ENCODE peak calls at places on chromosomes 5 and 9, in four cellular contexts. One of them, this sample, is unnamed.
A peak's percentile ranks its signal among the peaks of the same experiment; 100 is the strongest.

GRCh38 chr5:29085142-29085541 is 2046.8 kb upstream of the CDH9 start:
- DNase-seq in K562: no peak
- DNase-seq in GM12878: no peak
- DNase-seq in A549: no peak
- DNase-seq in this sample: no peak

GRCh38 chr5:78586251-78586650 is 62.3 kb downstream of the LHFPL2 start:
- DNase-seq in A549: peak; percentile 33
- DNase-seq in GM12878: no peak
- DNase-seq in K562: peak; percentile 41
- DNase-seq in this sample: peak; percentile 100

GRCh38 chr9:130213898-130214761 is 41.9 kb downstream of the NCS1 start:
- DNase-seq in K562: peak; percentile 80
- DNase-seq in A549: no peak
- DNase-seq in GM12878: no peak
- DNase-seq in this sample: peak; percentile 31

GRCh38 chr5:76111510-76112174 is 28.5 kb downstream of the SV2C start:
- DNase-seq in K562: no peak
- DNase-seq in A549: no peak
- DNase-seq in GM12878: no peak
- DNase-seq in this sample: no peak

GRCh38 chr5:178248750-178249149 is 16.1 kb upstream of the PHYKPL start:
- DNase-seq in GM12878: no peak
- DNase-seq in K562: no peak
- DNase-seq in A549: no peak
- DNase-seq in this sample: no peak

GRCh38 chr9:124045076-124045829 is 33.7 kb downstream of the LHX2 start:
- DNase-seq in A549: no peak
- DNase-seq in GM12878: no peak
- DNase-seq in K562: peak; percentile 36
- DNase-seq in this sample: peak; percentile 22

GRCh38 chr5:123174916-123175481 is 86.0 kb downstream of the PRDM6 start:
- DNase-seq in GM12878: no peak
- DNase-seq in K562: no peak
- DNase-seq in A549: no peak
- DNase-seq in this sample: no peak

GRCh38 chr5:87079219-87079618 is 188.5 kb upstream of the RASA1 start:
- DNase-seq in GM12878: no peak
- DNase-seq in K562: peak; percentile 57
- DNase-seq in A549: no peak
- DNase-seq in this sample: no peak

GRCh38 chr5:65809817-65810531 is 88.0 kb downstream of the NLN start:
- DNase-seq in A549: peak; percentile 6
- DNase-seq in GM12878: no peak
- DNase-seq in K562: peak; percentile 42
- DNase-seq in this sample: peak; percentile 62

GRCh38 chr5:63055421-63055820 is 476.8 kb downstream of the LRRC70 start:
- DNase-seq in K562: peak; percentile 17
- DNase-seq in GM12878: no peak
- DNase-seq in A549: peak; percentile 60
- DNase-seq in this sample: no peak

GRCh38 chr9:110950041-110950645 is 88.1 kb downstream of the LPAR1 start:
- DNase-seq in GM12878: no peak
- DNase-seq in A549: no peak
- DNase-seq in K562: no peak
- DNase-seq in this sample: peak; percentile 61

GRCh38 chr9:133119461-133120342 is 1.3 kb downstream of the RALGDS start:
- DNase-seq in GM12878: no peak
- DNase-seq in K562: no peak
- DNase-seq in A549: no peak
- DNase-seq in this sample: peak; percentile 4

GRCh38 chr5:157172408-157172807 is 6.3 kb upstream of the GARIN3 start:
- DNase-seq in GM12878: peak; percentile 98
- DNase-seq in A549: no peak
- DNase-seq in K562: no peak
- DNase-seq in this sample: no peak

GRCh38 chr9:134895849-134896833 is 15.5 kb downstream of the FCN2 start:
- DNase-seq in GM12878: no peak
- DNase-seq in K562: peak; percentile 14
- DNase-seq in A549: peak; percentile 76
- DNase-seq in this sample: peak; percentile 75

GRCh38 chr5:1101991-1102713 is 9.7 kb downstream of the SLC12A7 start:
- DNase-seq in K562: peak; percentile 41
- DNase-seq in A549: no peak
- DNase-seq in GM12878: no peak
- DNase-seq in this sample: peak; percentile 18

GRCh38 chr9:71368157-71368556 is 246.7 kb upstream of the TRPM3 start:
- DNase-seq in A549: no peak
- DNase-seq in K562: no peak
- DNase-seq in GM12878: no peak
- DNase-seq in this sample: no peak

GRCh38 chr5:116766470-116766947 is 191.9 kb upstream of the SEMA6A start:
- DNase-seq in GM12878: peak; percentile 70
- DNase-seq in K562: peak; percentile 31
- DNase-seq in A549: peak; percentile 67
- DNase-seq in this sample: no peak

GRCh38 chr5:32000726-32001125 is 173.4 kb downstream of the GOLPH3 start:
- DNase-seq in A549: no peak
- DNase-seq in K562: no peak
- DNase-seq in GM12878: no peak
- DNase-seq in this sample: no peak

GRCh38 chr5:9494321-9494720 is 51.6 kb downstream of the SEMA5A start:
- DNase-seq in A549: no peak
- DNase-seq in K562: no peak
- DNase-seq in GM12878: no peak
- DNase-seq in this sample: no peak
- TF ChIP-seq SMC3 in A549: no peak
- TF ChIP-seq SMC3 in K562: no peak
- TF ChIP-seq SMC3 in GM12878: no peak
- TF ChIP-seq SMC3 in this sample: no peak

DNA sequence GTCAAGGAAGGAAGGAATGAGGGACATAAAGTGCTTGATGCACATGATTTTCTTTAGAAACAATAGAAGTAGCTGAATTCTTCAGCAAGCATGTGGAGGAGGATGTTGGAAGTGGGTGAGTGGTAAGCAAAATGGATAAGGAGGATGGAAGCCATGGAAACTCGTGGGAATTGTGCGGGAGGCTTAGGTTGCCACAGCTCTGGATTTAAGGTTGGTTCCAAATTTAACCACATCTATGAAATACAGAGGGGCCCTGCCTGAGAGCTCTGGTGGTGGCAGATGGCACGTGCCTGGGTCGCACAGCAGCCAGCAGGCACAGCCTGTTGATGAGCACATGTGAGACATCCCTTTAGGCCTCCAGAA is 284.7 kb downstream of the SMARCA2 start:
- DNase-seq in K562: no peak
- DNase-seq in A549: no peak
- DNase-seq in GM12878: no peak
- DNase-seq in this sample: no peak
- TF ChIP-seq SMC3 in K562: no peak
- TF ChIP-seq SMC3 in A549: no peak
- TF ChIP-seq SMC3 in GM12878: no peak
- TF ChIP-seq SMC3 in this sample: no peak

GRCh38 chr9:107587175-107587963 is 97.8 kb upstream of the KLF4 start:
- DNase-seq in GM12878: no peak
- DNase-seq in A549: no peak
- DNase-seq in K562: no peak
- DNase-seq in this sample: no peak
- TF ChIP-seq SMC3 in GM12878: no peak
- TF ChIP-seq SMC3 in A549: no peak
- TF ChIP-seq SMC3 in K562: no peak
- TF ChIP-seq SMC3 in this sample: no peak

GRCh38 chr9:70094747-70095146 is 51.1 kb downstream of the MAMDC2 start:
- DNase-seq in A549: no peak
- DNase-seq in GM12878: no peak
- DNase-seq in K562: no peak
- DNase-seq in this sample: no peak

GRCh38 chr9:70093944-70094343 is 50.3 kb downstream of the MAMDC2 start:
- DNase-seq in A549: no peak
- DNase-seq in K562: no peak
- DNase-seq in GM12878: no peak
- DNase-seq in this sample: no peak

GRCh38 chr9:70091103-70091502 is 47.5 kb downstream of the MAMDC2 start:
- DNase-seq in GM12878: no peak
- DNase-seq in K562: no peak
- DNase-seq in A549: no peak
- DNase-seq in this sample: no peak

GRCh38 chr9:70093095-70093494 is 49.4 kb downstream of the MAMDC2 start:
- DNase-seq in GM12878: no peak
- DNase-seq in K562: no peak
- DNase-seq in A549: no peak
- DNase-seq in this sample: no peak

DNA sequence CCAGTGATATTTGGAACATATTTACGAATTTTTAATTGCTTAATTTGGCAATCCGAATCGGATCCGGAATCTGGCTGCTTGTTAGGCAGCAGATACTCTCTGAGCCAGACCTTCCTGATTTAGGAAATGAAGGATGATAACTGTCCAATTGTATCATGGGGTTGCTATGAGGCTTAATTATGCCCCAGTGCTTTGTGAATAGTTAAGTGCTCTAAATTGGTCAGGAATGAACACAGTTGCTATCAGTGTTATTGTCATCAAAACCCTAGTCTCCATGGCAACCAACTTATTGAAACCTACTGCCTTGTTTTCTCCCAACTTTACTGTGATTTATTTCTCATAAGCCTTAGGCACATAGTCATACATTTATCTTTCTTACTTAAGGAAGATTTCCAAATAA is 47.9 kb downstream of the MAMDC2 start:
- DNase-seq in K562: no peak
- DNase-seq in A549: no peak
- DNase-seq in GM12878: no peak
- DNase-seq in this sample: no peak
- TF ChIP-seq SMC3 in K562: no peak
- TF ChIP-seq SMC3 in A549: no peak
- TF ChIP-seq SMC3 in GM12878: no peak
- TF ChIP-seq SMC3 in this sample: no peak

This sample was measured in IMR-90.